ENCODE peak calls at places on chromosomes 6 and 20, in ten cellular contexts. J, S, I, R, N, O, E, Z, L and V are unnamed samples.

GRCh38 chr20:17637985-17638640 is 43.9 kb downstream of the RRBP1 start:
- DNase-seq in J (no peak), E (no peak), Z (no peak), O (no peak), L (no peak), R (no peak), N (no peak), I (no peak), S (no peak), V (no peak)

GRCh38 chr6:7154341-7155139 is 46.8 kb downstream of the RREB1 start:
- DNase-seq in I (no peak), Z (peak; percentile 74), J (no peak), N (no peak), E (no peak), O (no peak), R (no peak), L (no peak), S (no peak), V (peak; percentile 79)

GRCh38 chr6:87151786-87152527 is 3.4 kb upstream of the ZNF292 start:
- DNase-seq in E (peak; percentile 65), O (peak; percentile 67), J (peak; percentile 75), Z (peak; percentile 57), N (peak; percentile 71), I (peak; percentile 73), L (peak; percentile 33), S (peak; percentile 41), R (peak; percentile 41), V (no peak)

GRCh38 chr6:157512081-157512682 is 131.2 kb downstream of the ZDHHC14 start:
- DNase-seq in I (no peak), J (no peak), O (no peak), E (no peak), Z (no peak), S (no peak), N (no peak), R (no peak), L (no peak), V (no peak)

GRCh38 chr6:127484207-127484858 is 25.1 kb upstream of the KIAA0408 start:
- DNase-seq in R (no peak), N (no peak), J (no peak), O (peak; percentile 78), I (no peak), E (peak; percentile 11), L (peak; percentile 5), S (peak; percentile 62), Z (no peak), V (peak; percentile 32)

GRCh38 chr6:74170118-74170517 is 474.1 kb downstream of the CD109 start:
- DNase-seq in L (no peak), O (peak; percentile 33), Z (no peak), R (no peak), S (peak; percentile 20), N (no peak), I (no peak), E (no peak), J (no peak), V (no peak)

GRCh38 chr6:28914941-28915340 is 8.8 kb downstream of the TRIM27 start:
- DNase-seq in L (no peak), O (no peak), N (no peak), Z (no peak), E (no peak), J (no peak), R (no peak), I (no peak), S (no peak), V (no peak)

GRCh38 chr20:49424536-49424935 is 57.9 kb downstream of the KCNB1 start:
- DNase-seq in E (no peak), J (no peak), N (no peak), R (no peak), Z (no peak), O (no peak), I (no peak), L (no peak), S (no peak), V (no peak)

GRCh38 chr20:62542862-62543261 is 67.1 kb upstream of the GATA5 start:
- DNase-seq in E (no peak), I (no peak), Z (no peak), S (no peak), R (no peak), J (no peak), L (no peak), O (no peak), N (no peak), V (no peak)

GRCh38 chr20:47318596-47319516 is 37.6 kb downstream of the ZMYND8 start:
- DNase-seq in N (peak; percentile 78), I (peak; percentile 80), R (no peak), L (no peak), J (peak; percentile 72), E (no peak), O (peak; percentile 82), Z (peak; percentile 59), S (peak; percentile 80), V (no peak)

DNA sequence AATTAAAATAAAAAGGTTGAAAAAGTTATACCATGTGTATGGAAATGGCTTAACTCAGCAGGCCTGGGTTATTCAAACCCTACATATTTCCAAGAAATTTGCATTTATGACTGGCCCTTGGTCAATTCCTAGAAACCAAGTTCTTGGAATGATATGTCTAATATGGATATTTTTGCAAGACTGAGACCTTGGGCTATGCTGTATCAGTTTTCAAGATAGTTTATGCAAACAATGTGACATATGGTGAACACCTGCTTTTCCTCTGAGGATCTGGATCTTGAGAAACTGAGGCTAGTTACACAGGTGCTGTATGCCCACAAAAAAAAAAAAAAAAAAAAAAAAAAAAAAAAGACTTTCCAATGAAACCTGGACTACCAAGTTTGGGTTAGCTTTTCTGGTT is 536.9 kb upstream of the HS3ST5 start:
- DNase-seq in N (no peak), I (no peak), L (no peak), R (no peak), S (no peak), O (no peak), J (no peak), E (no peak), Z (no peak), V (no peak)
- H3K4me3 ChIP-seq in N (no peak overlapping the region), I (no peak overlapping the region), L (no peak overlapping the region), R (no peak overlapping the region), S (no peak overlapping the region), O (no peak overlapping the region), J (no peak overlapping the region), E (no peak overlapping the region), Z (no peak overlapping the region), V (no peak overlapping the region)

DNA sequence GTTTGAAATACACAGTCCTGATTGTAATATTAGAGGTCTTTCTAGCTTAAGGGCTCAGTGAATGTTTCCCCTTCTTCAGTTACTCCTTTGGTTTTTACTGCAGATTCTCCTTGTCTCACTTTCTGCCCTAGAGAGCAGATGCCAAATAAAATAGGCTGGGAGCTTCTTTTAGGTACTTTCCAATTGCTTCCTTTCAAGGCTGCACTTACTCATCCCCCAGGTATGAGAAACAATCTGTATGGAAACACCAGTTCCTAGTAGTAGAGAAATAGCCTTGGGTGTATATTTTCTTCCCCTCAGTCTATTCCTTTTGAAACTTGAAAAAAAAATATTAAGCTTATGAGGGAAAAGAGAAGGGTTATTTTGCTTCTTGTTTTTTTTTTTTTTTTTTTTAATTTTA is 139.7 kb downstream of the PAK5 start:
- DNase-seq in R (no peak), O (peak; percentile 1), J (no peak), L (no peak), Z (no peak), E (no peak), I (no peak), N (no peak), S (no peak), V (no peak)
- H3K4me3 ChIP-seq in R (no peak overlapping the region), O (no peak overlapping the region), J (no peak overlapping the region), L (no peak overlapping the region), Z (no peak overlapping the region), E (no peak overlapping the region), I (no peak overlapping the region), N (no peak overlapping the region), S (no peak overlapping the region), V (no peak overlapping the region)

GRCh38 chr6:89148016-89148750 is 2.3 kb downstream of the PM20D2 start:
- DNase-seq in I (no peak), O (no peak), N (no peak), J (no peak), E (no peak), L (no peak), Z (no peak), R (no peak), S (peak; percentile 35), V (no peak)
- H3K4me3 ChIP-seq in I (no peak overlapping the region), O (no peak overlapping the region), N (peak overlapping the region; percentile 96), J (no peak overlapping the region), E (no peak overlapping the region), L (peak overlapping the region; percentile 23), Z (peak overlapping the region; percentile 82), R (no peak overlapping the region), S (no peak overlapping the region), V (no peak overlapping the region)

DNA sequence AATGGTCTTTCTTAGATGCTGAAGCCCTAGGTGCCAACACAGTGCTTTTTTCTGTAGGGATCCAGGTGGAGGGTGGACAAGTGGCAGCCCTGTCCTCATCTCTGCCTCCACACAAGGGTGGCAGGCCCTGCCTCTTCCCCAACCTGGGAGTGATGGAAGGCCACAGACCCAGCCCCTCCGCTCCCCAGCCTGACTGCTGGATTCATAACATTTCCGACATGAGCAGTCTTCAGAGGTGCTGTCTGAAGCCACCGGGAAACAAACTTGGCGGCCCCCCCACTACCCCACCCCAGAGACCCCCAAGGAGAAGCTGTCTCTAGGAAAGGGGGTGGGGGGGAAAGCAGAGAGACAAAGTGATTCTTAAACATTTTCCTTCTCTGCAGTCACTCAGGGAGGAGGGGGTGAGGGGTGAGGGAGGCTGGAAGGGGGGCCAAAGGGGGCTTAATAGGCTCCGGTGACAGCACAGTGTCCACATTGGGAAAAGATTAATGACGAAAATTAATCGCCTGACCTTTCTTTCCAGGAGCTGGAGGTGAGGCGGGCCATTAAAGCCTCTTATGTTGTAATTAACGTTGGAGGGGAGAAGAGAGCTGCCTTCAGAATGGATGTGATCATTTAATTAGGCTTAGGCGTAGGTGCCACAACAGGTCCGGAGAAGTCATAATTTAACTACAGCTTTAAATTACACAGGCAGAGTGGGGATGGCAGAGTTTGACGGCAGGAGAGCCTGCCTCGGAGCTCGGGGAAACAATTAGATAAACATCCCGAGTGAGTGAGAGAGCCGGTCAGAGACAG is 76.8 kb upstream of the FOXP4 start:
- DNase-seq in S (no peak), R (no peak), O (no peak), L (no peak), J (no peak), I (no peak), E (no peak), Z (no peak), N (no peak), V (no peak)
- H3K4me3 ChIP-seq in S (no peak overlapping the region), R (peak overlapping the region; percentile 29), O (no peak overlapping the region), L (no peak overlapping the region), J (no peak overlapping the region), I (no peak overlapping the region), E (no peak overlapping the region), Z (no peak overlapping the region), N (peak overlapping the region; percentile 42), V (no peak overlapping the region)

GRCh38 chr20:23649830-23650417 is 12.2 kb upstream of the CST3 start:
- DNase-seq in S (no peak), J (no peak), Z (no peak), L (no peak), E (no peak), O (no peak), I (no peak), R (no peak), N (no peak), V (no peak)
- H3K4me3 ChIP-seq in S (no peak overlapping the region), J (no peak overlapping the region), Z (no peak overlapping the region), L (no peak overlapping the region), E (no peak overlapping the region), O (no peak overlapping the region), I (no peak overlapping the region), R (no peak overlapping the region), N (no peak overlapping the region), V (no peak overlapping the region)

GRCh38 chr6:16239798-16240123 is 1.4 kb downstream of the GMPR start:
- DNase-seq in L (no peak), Z (no peak), S (peak; percentile 35), O (no peak), R (no peak), E (no peak), J (no peak), I (no peak), N (no peak), V (no peak)
- H3K4me3 ChIP-seq in L (no peak overlapping the region), Z (no peak overlapping the region), S (no peak overlapping the region), O (peak overlapping the region; percentile 68), R (no peak overlapping the region), E (no peak overlapping the region), J (no peak overlapping the region), I (no peak overlapping the region), N (peak overlapping the region; percentile 87), V (no peak overlapping the region)